ENCODE peak calls at places on chromosomes 1 and 21, in four cellular contexts. M is mesendoderm, B is H1, X is IMR-90. I is an unnamed sample.

GRCh38 chr21:31917108-31917507 is 44.3 kb downstream of the HUNK start:
- DNase-seq in M (no peak), B (no peak), X (no peak), I (no peak)

GRCh38 chr1:68429233-68429804 is 20.4 kb downstream of the RPE65 start:
- DNase-seq in M (no peak), B (no peak), X (peak), I (no peak)

GRCh38 chr1:236089046-236089773 is 24.3 kb upstream of the NID1 start:
- DNase-seq in M (no peak), B (no peak), X (peak), I (no peak)

GRCh38 chr1:59107916-59108315 is 189.0 kb upstream of the FGGY start:
- DNase-seq in M (no peak), B (no peak), X (no peak), I (no peak)

GRCh38 chr1:91091812-91092211 is 70.0 kb upstream of the ZNF644 start:
- DNase-seq in M (no peak), B (no peak), X (no peak), I (no peak)

GRCh38 chr21:39452207-39452964 is 616 bp downstream of the SH3BGR start:
- DNase-seq in M (no peak), B (no peak), X (peak), I (no peak)

GRCh38 chr1:3883194-3883920 is 16.7 kb downstream of the C1orf174 start:
- DNase-seq in M (no peak), B (no peak), X (no peak), I (no peak)

GRCh38 chr1:159994896-159995295 is 36.9 kb downstream of the PIGM start:
- DNase-seq in M (no peak), B (no peak), X (no peak), I (no peak)

GRCh38 chr21:26964379-26964778 is 2.5 kb downstream of the ADAMTS5 start:
- DNase-seq in M (peak), B (no peak), X (peak), I (peak)

GRCh38 chr1:19347538-19348177 is 35.5 kb downstream of the SLC66A1 start:
- DNase-seq in M (no peak), B (no peak), X (no peak), I (no peak)

GRCh38 chr1:177975588-177976495 is 6.0 kb upstream of the SEC16B start:
- DNase-seq in M (peak), B (no peak), X (peak), I (no peak)

GRCh38 chr1:78664763-78665162 is 15.1 kb downstream of the IFI44 start:
- DNase-seq in M (no peak), B (no peak), X (peak), I (no peak)

GRCh38 chr1:150568567-150568966 is 10.8 kb downstream of the MCL1 start:
- DNase-seq in M (no peak), B (no peak), X (no peak), I (no peak)

GRCh38 chr1:10939654-10940450 is 72.6 kb upstream of the TARDBP start:
- DNase-seq in M (no peak), B (no peak), X (peak), I (no peak)

GRCh38 chr1:110008971-110009565 is 24.5 kb downstream of the AHCYL1 start:
- DNase-seq in M (no peak), B (no peak), X (no peak), I (no peak)

GRCh38 chr21:14995695-14996490 is 68.9 kb downstream of the NRIP1 start:
- DNase-seq in M (peak), B (no peak), X (peak), I (no peak)

GRCh38 chr1:27934818-27935549 is at the start of gene SMPDL3B:
- DNase-seq in M (peak), B (peak), X (no peak), I (peak)

GRCh38 chr1:23651069-23651808 is 40.4 kb upstream of the RPL11 start:
- DNase-seq in M (peak), B (no peak), X (peak), I (no peak)

GRCh38 chr1:220925707-220926106 is 46.5 kb downstream of the HLX start:
- DNase-seq in M (no peak), B (no peak), X (no peak), I (no peak)

GRCh38 chr1:240765732-240766363 is 153.9 kb upstream of the GREM2 start:
- DNase-seq in M (peak), B (peak), X (peak), I (no peak)

GRCh38 chr1:226082959-226083302 is 20.4 kb downstream of the H3-3A start:
- DNase-seq in M (peak), B (no peak), X (no peak), I (peak)

GRCh38 chr1:162822391-162823200 is 32.1 kb downstream of the HSD17B7 start:
- DNase-seq in M (peak), B (peak), X (no peak), I (peak)

GRCh38 chr1:184285401-184286087 is 101.3 kb upstream of the C1orf21 start:
- DNase-seq in M (no peak), B (no peak), X (no peak), I (no peak)

GRCh38 chr1:56541408-56541807 is 38.0 kb downstream of the PLPP3 start:
- DNase-seq in M (no peak), B (no peak), X (no peak), I (no peak)

GRCh38 chr1:220696863-220697231 is 6.7 kb downstream of the C1orf115 start:
- DNase-seq in M (no peak), B (no peak), X (peak), I (no peak)

GRCh38 chr21:31204801-31205200 is 139.3 kb downstream of the TIAM1 start:
- DNase-seq in M (no peak), B (no peak), X (no peak), I (no peak)

GRCh38 chr1:240998024-240998423 is 359.0 kb downstream of the RGS7 start:
- DNase-seq in M (no peak), B (no peak), X (no peak), I (no peak)

GRCh38 chr1:110916669-110917306 is 43.8 kb downstream of the CD53 start:
- DNase-seq in M (peak), B (no peak), X (peak), I (no peak)

GRCh38 chr1:48644190-48644930 is 132.3 kb downstream of the BEND5 start:
- DNase-seq in M (no peak), B (no peak), X (no peak), I (no peak)

GRCh38 chr21:31566061-31566460 is 93.4 kb upstream of the SOD1 start:
- DNase-seq in M (peak), B (no peak), X (no peak), I (no peak)

GRCh38 chr21:15425049-15425448 is 304.7 kb upstream of the USP25 start:
- DNase-seq in M (no peak), B (no peak), X (no peak), I (no peak)

GRCh38 chr1:190762325-190762724 is 284.7 kb upstream of the BRINP3 start:
- DNase-seq in M (no peak), B (no peak), X (no peak), I (no peak)

GRCh38 chr1:63780541-63780940 is 6.7 kb downstream of the ROR1 start:
- DNase-seq in M (peak), B (no peak), X (no peak), I (no peak)
- H2AK5ac ChIP-seq in M (no peak), B (no peak), X (no peak), I (no peak)

GRCh38 chr1:37372740-37373139 is 101.6 kb upstream of the ZC3H12A start:
- DNase-seq in M (no peak), B (no peak), X (no peak), I (no peak)
- H2BK120ac ChIP-seq in M (no peak), B (no peak), X (no peak), I (no peak)

GRCh38 chr1:21301794-21302440 is 11.7 kb upstream of the ECE1 start:
- DNase-seq in M (no peak), B (no peak), X (no peak), I (no peak)
- H3K56ac ChIP-seq in M (no peak), B (no peak), X (no peak), I (no peak)

GRCh38 chr21:43658769-43659135 is 536 bp downstream of the HSF2BP start:
- DNase-seq in M (no peak), B (no peak), X (no peak), I (no peak)
- H2AK5ac ChIP-seq in M (no peak), B (no peak), X (peak), I (no peak)

GRCh38 chr1:6579374-6580118 is at the start of gene ZBTB48:
- DNase-seq in M (peak), B (peak), X (peak), I (peak)
- H2BK120ac ChIP-seq in M (no peak), B (no peak), X (no peak), I (no peak)

DNA sequence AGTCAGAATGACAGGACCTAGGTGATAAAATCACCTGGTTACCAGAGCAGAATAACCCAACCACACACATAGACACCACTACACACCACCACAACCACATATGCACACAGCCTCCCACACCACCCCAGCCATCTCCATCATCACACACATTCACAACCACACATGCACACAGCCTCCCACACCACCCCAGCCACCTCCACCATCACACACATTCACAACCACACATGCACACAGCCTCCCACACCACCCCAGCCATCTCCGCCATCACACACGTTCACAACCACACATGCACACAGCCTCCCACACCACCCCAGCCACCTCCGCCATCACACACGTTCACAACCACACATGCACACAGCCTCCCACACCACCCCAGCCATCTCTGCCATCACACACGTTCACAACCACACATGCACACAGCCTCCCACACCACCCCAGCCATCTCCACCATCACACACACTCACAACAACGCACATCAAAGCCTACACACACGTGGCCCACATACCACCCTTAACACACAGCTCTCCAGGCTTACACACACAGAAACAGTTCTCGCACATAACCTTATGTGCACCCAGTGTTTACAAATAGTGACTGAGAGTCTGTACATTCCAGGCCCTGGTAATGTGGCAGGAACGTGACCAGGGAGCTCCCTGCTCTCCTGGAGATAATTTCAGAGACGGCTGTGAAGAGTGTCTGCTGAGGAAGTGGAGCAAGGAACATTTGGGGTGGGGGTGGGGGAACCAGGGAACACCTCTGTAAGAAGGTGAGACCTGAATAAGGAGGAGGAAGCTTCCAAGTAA is 3.3 kb upstream of the GJB3 start:
- DNase-seq in M (no peak), B (no peak), X (no peak), I (no peak)
- H3K56ac ChIP-seq in M (peak), B (no peak), X (no peak), I (no peak)

DNA sequence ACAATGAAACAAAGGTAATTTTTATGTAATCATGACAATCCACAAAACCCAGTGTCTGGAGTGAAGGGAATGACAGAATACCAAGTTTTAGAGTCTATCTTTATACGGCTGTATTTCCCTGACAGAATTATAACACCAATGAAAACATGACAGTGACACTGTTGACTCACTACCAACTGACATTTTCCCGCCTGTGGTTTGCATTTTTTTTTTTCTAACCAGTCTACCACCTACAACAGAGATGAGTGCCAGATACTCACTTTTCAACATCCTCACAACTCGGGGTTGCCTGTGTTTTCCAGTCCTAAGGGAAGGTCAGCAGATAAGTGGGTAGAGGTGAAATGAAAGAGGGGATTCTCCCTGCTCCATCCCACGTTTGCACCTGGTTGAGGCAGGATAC is 118.9 kb downstream of the KCNJ6 start:
- DNase-seq in M (no peak), B (no peak), X (no peak), I (no peak)
- H2AK5ac ChIP-seq in M (no peak), B (no peak), X (peak), I (no peak)

I was measured in H9.